ENCODE peak calls at places on chromosomes 2 and 18, in ten cellular contexts. H is psoas muscle; J is mesenchymal stem cell; G is tibial artery; N is A549; C is SJSA1; R is endothelial cell of umbilical vein; F is CD4-positive, alpha-beta memory T cell; V is IMR-90; I is cardiac muscle cell. Q is an unnamed sample.

GRCh38 chr18:12726774-12727550 is 24.1 kb downstream of the PSMG2 start:
- DNase-seq in H (no peak), J (peak; percentile 73), G (peak; percentile 46), N (peak; percentile 73), C (peak; percentile 69), R (peak; percentile 81), F (peak; percentile 62), V (peak; percentile 74), I (peak; percentile 82), Q (peak; percentile 27)

GRCh38 chr18:62523631-62524442 is 1.0 kb downstream of the ZCCHC2 start:
- DNase-seq in H (peak; percentile 80), J (peak; percentile 70), G (peak; percentile 47), N (peak; percentile 51), C (peak; percentile 58), R (peak; percentile 53), F (peak; percentile 55), V (peak; percentile 52), I (peak; percentile 59), Q (peak; percentile 60)

GRCh38 chr2:235746257-235746934 is 252.6 kb downstream of the AGAP1 start:
- DNase-seq in H (no peak), J (peak; percentile 90), G (peak; percentile 61), N (peak; percentile 90), C (peak; percentile 83), R (peak; percentile 77), F (peak; percentile 49), V (peak; percentile 90), I (peak; percentile 93), Q (no peak)

GRCh38 chr2:147810883-147811765 is 33.7 kb upstream of the ACVR2A start:
- DNase-seq in H (no peak), J (no peak), G (no peak), N (no peak), C (no peak), R (no peak), F (no peak), V (no peak), I (no peak), Q (no peak)

GRCh38 chr2:88831071-88831791 is 139.8 kb downstream of the RPIA start:
- DNase-seq in H (no peak), J (no peak), G (no peak), N (no peak), C (no peak), R (peak; percentile 14), F (no peak), V (no peak), I (no peak), Q (no peak)

GRCh38 chr2:20622296-20622686 is 28.6 kb downstream of the HS1BP3 start:
- DNase-seq in H (peak; percentile 25), J (no peak), G (peak; percentile 19), N (no peak), C (no peak), R (no peak), F (no peak), V (no peak), I (no peak), Q (no peak)

GRCh38 chr2:144361742-144362141 is 158.2 kb downstream of the ZEB2 start:
- DNase-seq in H (no peak), J (no peak), G (no peak), N (no peak), C (no peak), R (no peak), F (no peak), V (no peak), I (no peak), Q (no peak)

GRCh38 chr2:230909841-230910545 is 15.0 kb downstream of the GPR55 start:
- DNase-seq in H (no peak), J (no peak), G (peak; percentile 15), N (no peak), C (no peak), R (no peak), F (no peak), V (no peak), I (no peak), Q (peak; percentile 18)

GRCh38 chr2:96116879-96117533 is 635 bp upstream of the ADRA2B start:
- DNase-seq in H (peak; percentile 67), J (peak; percentile 22), G (no peak), N (peak; percentile 40), C (peak; percentile 28), R (peak; percentile 17), F (peak; percentile 68), V (peak; percentile 3), I (peak; percentile 46), Q (peak; percentile 46)

GRCh38 chr18:3294435-3295080 is 32.6 kb downstream of the MYL12B start:
- DNase-seq in H (no peak), J (peak; percentile 46), G (no peak), N (no peak), C (no peak), R (no peak), F (no peak), V (peak; percentile 92), I (no peak), Q (no peak)

GRCh38 chr2:74554821-74555531 is 456 bp downstream of the DOK1 start:
- DNase-seq in H (peak; percentile 66), J (peak; percentile 71), G (peak; percentile 42), N (no peak), C (peak; percentile 76), R (peak; percentile 63), F (peak; percentile 48), V (peak; percentile 27), I (peak; percentile 50), Q (peak; percentile 92)

GRCh38 chr18:23814977-23815614 is 125.8 kb downstream of the LAMA3 start:
- DNase-seq in H (peak; percentile 60), J (no peak), G (no peak), N (no peak), C (no peak), R (no peak), F (no peak), V (no peak), I (no peak), Q (no peak)

DNA sequence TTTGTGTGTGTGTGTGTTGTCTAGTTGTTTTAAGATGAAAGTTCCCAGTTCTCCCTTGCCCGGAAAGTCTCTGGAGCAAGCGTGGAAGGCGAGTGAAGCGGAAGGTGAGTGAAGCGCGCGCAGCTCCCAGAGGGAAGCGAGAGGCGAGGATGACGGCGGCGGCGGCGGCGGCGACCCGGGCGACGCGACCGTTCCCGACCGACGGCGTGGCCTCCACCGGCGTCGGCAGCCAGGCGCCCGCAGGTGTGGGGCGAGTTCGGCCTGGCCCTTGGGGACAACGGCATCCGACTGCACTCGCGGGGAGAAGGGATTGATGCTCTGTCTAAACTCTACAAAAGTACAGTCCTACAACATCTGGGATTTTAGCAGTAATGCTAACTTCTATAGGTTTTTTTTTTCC is 321.8 kb downstream of the CELF4 start:
- DNase-seq in H (no peak), J (no peak), G (no peak), N (no peak), C (no peak), R (no peak), F (no peak), V (no peak), I (no peak), Q (no peak)
- H3K4me1 ChIP-seq in H (no peaks in the 10 kb centered on the region), J (peaks cover 3% of the 10 kb centered on the region), G (no peaks in the 10 kb centered on the region), N (no peaks in the 10 kb centered on the region), C (no peaks in the 10 kb centered on the region), R (no peaks in the 10 kb centered on the region), F (no peaks in the 10 kb centered on the region), V (no peaks in the 10 kb centered on the region), I (no peaks in the 10 kb centered on the region), Q (no peaks in the 10 kb centered on the region)

DNA sequence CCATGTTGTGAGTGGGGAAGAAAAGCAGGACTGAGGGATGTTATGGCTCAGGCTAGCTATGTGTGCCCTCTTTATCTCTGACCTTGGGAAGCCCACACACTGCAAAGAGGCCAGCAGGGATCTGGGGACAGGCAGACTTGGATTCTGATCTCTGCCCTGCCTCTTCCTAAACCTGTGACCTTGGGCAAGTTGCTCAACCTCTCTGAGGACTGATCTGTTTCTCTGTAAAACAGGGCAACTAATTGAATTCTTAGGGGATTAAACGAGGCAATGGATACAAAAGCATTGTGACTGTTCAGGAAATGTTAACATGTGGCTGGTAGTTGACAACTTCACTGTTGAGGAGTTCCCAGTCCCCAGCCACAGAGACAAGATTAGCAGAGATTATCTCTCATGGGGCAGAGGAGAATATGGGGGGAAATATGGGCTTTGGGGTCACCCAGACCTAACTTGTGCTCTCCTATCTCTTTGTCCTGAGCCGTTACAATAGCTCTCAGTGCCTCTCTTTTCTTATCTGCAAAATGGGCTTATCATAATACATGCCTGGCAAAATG is 184.7 kb upstream of the GLI2 start:
- DNase-seq in H (no peak), J (no peak), G (no peak), N (no peak), C (no peak), R (no peak), F (no peak), V (no peak), I (no peak), Q (no peak)
- H3K4me1 ChIP-seq in H (peaks cover 31% of the 10 kb centered on the region), J (peaks cover 22% of the 10 kb centered on the region), G (peaks cover 47% of the 10 kb centered on the region), N (peaks cover 5% of the 10 kb centered on the region), C (peaks cover 11% of the 10 kb centered on the region), R (peaks cover 13% of the 10 kb centered on the region), F (no peaks in the 10 kb centered on the region), V (peaks cover 21% of the 10 kb centered on the region), I (no peaks in the 10 kb centered on the region), Q (peaks cover 17% of the 10 kb centered on the region)

GRCh38 chr18:4353853-4354418 is 101.2 kb downstream of the DLGAP1 start:
- DNase-seq in H (no peak), J (no peak), G (no peak), N (no peak), C (no peak), R (no peak), F (no peak), V (no peak), I (no peak), Q (no peak)
- H3K4me1 ChIP-seq in H (no peaks in the 10 kb centered on the region), J (no peaks in the 10 kb centered on the region), G (no peaks in the 10 kb centered on the region), N (no peaks in the 10 kb centered on the region), C (no peaks in the 10 kb centered on the region), R (no peaks in the 10 kb centered on the region), F (no peaks in the 10 kb centered on the region), V (no peaks in the 10 kb centered on the region), I (no peaks in the 10 kb centered on the region), Q (no peaks in the 10 kb centered on the region)

DNA sequence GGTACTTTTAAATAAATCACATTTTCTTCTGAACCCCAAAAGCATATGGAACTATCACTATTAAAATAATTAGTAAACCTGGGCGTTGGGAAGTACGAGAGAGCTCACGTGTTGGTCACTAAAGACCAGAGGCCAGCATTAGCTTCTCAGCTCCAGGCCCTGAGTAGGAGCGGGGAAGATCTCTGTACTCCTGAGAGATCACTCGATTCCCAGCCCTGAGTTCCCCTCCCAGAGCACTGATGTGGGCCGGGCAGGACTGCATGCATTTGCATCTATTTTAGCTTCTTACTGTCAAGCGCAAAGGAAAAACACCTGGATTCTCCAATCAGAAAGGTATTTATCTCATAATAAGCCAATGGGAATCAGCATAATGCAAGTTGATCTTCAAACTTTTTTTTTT is 6.2 kb downstream of the PXDN start:
- DNase-seq in H (no peak), J (no peak), G (no peak), N (no peak), C (no peak), R (no peak), F (no peak), V (no peak), I (no peak), Q (no peak)
- H3K4me1 ChIP-seq in H (peaks cover 11% of the 10 kb centered on the region), J (peaks cover 30% of the 10 kb centered on the region), G (peaks cover 39% of the 10 kb centered on the region), N (no peaks in the 10 kb centered on the region), C (peaks cover 79% of the 10 kb centered on the region), R (peaks cover 20% of the 10 kb centered on the region), F (no peaks in the 10 kb centered on the region), V (peaks cover 44% of the 10 kb centered on the region), I (no peaks in the 10 kb centered on the region), Q (peaks cover 29% of the 10 kb centered on the region)

GRCh38 chr2:201218780-201219179 is 35.8 kb downstream of the CASP10 start:
- DNase-seq in H (no peak), J (no peak), G (no peak), N (no peak), C (no peak), R (peak; percentile 26), F (no peak), V (peak; percentile 41), I (no peak), Q (no peak)
- H3K4me1 ChIP-seq in H (no peaks in the 10 kb centered on the region), J (peaks cover 2% of the 10 kb centered on the region), G (no peaks in the 10 kb centered on the region), N (no peaks in the 10 kb centered on the region), C (peaks cover 6% of the 10 kb centered on the region), R (peaks cover 26% of the 10 kb centered on the region), F (peaks cover 24% of the 10 kb centered on the region), V (no peaks in the 10 kb centered on the region), I (no peaks in the 10 kb centered on the region), Q (peaks cover 19% of the 10 kb centered on the region)